ENCODE peak calls at places on chromosome 2, in six cellular contexts. One of them, this sample, is unnamed.

GRCh38 chr2:231680992-231681852 is 27.1 kb upstream of the PTMA start:
- DNase-seq in spleen: peak; percentile 85
- DNase-seq in caudate nucleus: no peak
- DNase-seq in heart right ventricle: peak; percentile 90
- DNase-seq in GM12878: no peak
- DNase-seq in endothelial cell of umbilical vein: peak; percentile 67
- DNase-seq in this sample: peak; percentile 61

GRCh38 chr2:187689372-187689771 is 135.1 kb upstream of the TFPI start:
- DNase-seq in spleen: no peak
- DNase-seq in caudate nucleus: no peak
- DNase-seq in heart right ventricle: no peak
- DNase-seq in GM12878: no peak
- DNase-seq in endothelial cell of umbilical vein: peak; percentile 71
- DNase-seq in this sample: no peak

GRCh38 chr2:85813211-85813977 is 59.6 kb downstream of the ATOH8 start:
- DNase-seq in spleen: no peak
- DNase-seq in caudate nucleus: no peak
- DNase-seq in heart right ventricle: no peak
- DNase-seq in GM12878: no peak
- DNase-seq in endothelial cell of umbilical vein: no peak
- DNase-seq in this sample: no peak

GRCh38 chr2:172431428-172431827 is 4.0 kb downstream of the ITGA6 start:
- DNase-seq in spleen: no peak
- DNase-seq in caudate nucleus: no peak
- DNase-seq in heart right ventricle: peak; percentile 60
- DNase-seq in GM12878: no peak
- DNase-seq in endothelial cell of umbilical vein: peak; percentile 77
- DNase-seq in this sample: no peak

GRCh38 chr2:103818176-103818575 is 1035.7 kb upstream of the POU3F3 start:
- DNase-seq in spleen: no peak
- DNase-seq in caudate nucleus: no peak
- DNase-seq in heart right ventricle: no peak
- DNase-seq in GM12878: no peak
- DNase-seq in endothelial cell of umbilical vein: no peak
- DNase-seq in this sample: no peak

GRCh38 chr2:12539771-12540170 is 177.0 kb upstream of the TRIB2 start:
- DNase-seq in spleen: no peak
- DNase-seq in caudate nucleus: no peak
- DNase-seq in heart right ventricle: no peak
- DNase-seq in GM12878: no peak
- DNase-seq in endothelial cell of umbilical vein: no peak
- DNase-seq in this sample: no peak

GRCh38 chr2:187422277-187422676 is 25.8 kb downstream of the CALCRL start:
- DNase-seq in spleen: no peak
- DNase-seq in caudate nucleus: no peak
- DNase-seq in heart right ventricle: no peak
- DNase-seq in GM12878: no peak
- DNase-seq in endothelial cell of umbilical vein: peak; percentile 71
- DNase-seq in this sample: no peak

GRCh38 chr2:222796413-222797103 is 64.3 kb upstream of the ACSL3 start:
- DNase-seq in spleen: no peak
- DNase-seq in caudate nucleus: no peak
- DNase-seq in heart right ventricle: no peak
- DNase-seq in GM12878: no peak
- DNase-seq in endothelial cell of umbilical vein: no peak
- DNase-seq in this sample: peak; percentile 23

GRCh38 chr2:162230761-162231160 is 12.5 kb downstream of the FAP start:
- DNase-seq in spleen: no peak
- DNase-seq in caudate nucleus: no peak
- DNase-seq in heart right ventricle: no peak
- DNase-seq in GM12878: no peak
- DNase-seq in endothelial cell of umbilical vein: no peak
- DNase-seq in this sample: no peak

GRCh38 chr2:215775106-215775505 is 238.2 kb downstream of the MREG start:
- DNase-seq in spleen: no peak
- DNase-seq in caudate nucleus: no peak
- DNase-seq in heart right ventricle: no peak
- DNase-seq in GM12878: no peak
- DNase-seq in endothelial cell of umbilical vein: no peak
- DNase-seq in this sample: no peak

GRCh38 chr2:97699765-97700444 is 13.5 kb upstream of the ZAP70 start:
- DNase-seq in spleen: no peak
- DNase-seq in caudate nucleus: no peak
- DNase-seq in heart right ventricle: peak; percentile 62
- DNase-seq in GM12878: no peak
- DNase-seq in endothelial cell of umbilical vein: peak; percentile 51
- DNase-seq in this sample: peak; percentile 10

GRCh38 chr2:127634066-127634617 is 11.8 kb upstream of the GPR17 start:
- DNase-seq in spleen: peak; percentile 83
- DNase-seq in caudate nucleus: no peak
- DNase-seq in heart right ventricle: no peak
- DNase-seq in GM12878: no peak
- DNase-seq in endothelial cell of umbilical vein: no peak
- DNase-seq in this sample: no peak

GRCh38 chr2:96091711-96092579 is 24.4 kb downstream of the ADRA2B start:
- DNase-seq in spleen: peak; percentile 51
- DNase-seq in caudate nucleus: no peak
- DNase-seq in heart right ventricle: no peak
- DNase-seq in GM12878: no peak
- DNase-seq in endothelial cell of umbilical vein: no peak
- DNase-seq in this sample: no peak

GRCh38 chr2:45649855-45650806 is 1.3 kb upstream of the PRKCE start:
- DNase-seq in spleen: peak; percentile 93
- DNase-seq in caudate nucleus: no peak
- DNase-seq in heart right ventricle: peak; percentile 87
- DNase-seq in GM12878: no peak
- DNase-seq in endothelial cell of umbilical vein: peak; percentile 68
- DNase-seq in this sample: peak; percentile 66

GRCh38 chr2:110842048-110842447 is 109.7 kb downstream of the ACOXL start:
- DNase-seq in spleen: no peak
- DNase-seq in caudate nucleus: no peak
- DNase-seq in heart right ventricle: no peak
- DNase-seq in GM12878: no peak
- DNase-seq in endothelial cell of umbilical vein: no peak
- DNase-seq in this sample: no peak

GRCh38 chr2:110840508-110840907 is 108.1 kb downstream of the ACOXL start:
- DNase-seq in spleen: no peak
- DNase-seq in caudate nucleus: no peak
- DNase-seq in heart right ventricle: no peak
- DNase-seq in GM12878: no peak
- DNase-seq in endothelial cell of umbilical vein: no peak
- DNase-seq in this sample: no peak

GRCh38 chr2:110837421-110838409 is 105.3 kb downstream of the ACOXL start:
- DNase-seq in spleen: no peak
- DNase-seq in caudate nucleus: no peak
- DNase-seq in heart right ventricle: no peak
- DNase-seq in GM12878: no peak
- DNase-seq in endothelial cell of umbilical vein: no peak
- DNase-seq in this sample: no peak

GRCh38 chr2:110834134-110834827 is 101.9 kb downstream of the ACOXL start:
- DNase-seq in spleen: no peak
- DNase-seq in caudate nucleus: no peak
- DNase-seq in heart right ventricle: no peak
- DNase-seq in GM12878: no peak
- DNase-seq in endothelial cell of umbilical vein: no peak
- DNase-seq in this sample: no peak

DNA sequence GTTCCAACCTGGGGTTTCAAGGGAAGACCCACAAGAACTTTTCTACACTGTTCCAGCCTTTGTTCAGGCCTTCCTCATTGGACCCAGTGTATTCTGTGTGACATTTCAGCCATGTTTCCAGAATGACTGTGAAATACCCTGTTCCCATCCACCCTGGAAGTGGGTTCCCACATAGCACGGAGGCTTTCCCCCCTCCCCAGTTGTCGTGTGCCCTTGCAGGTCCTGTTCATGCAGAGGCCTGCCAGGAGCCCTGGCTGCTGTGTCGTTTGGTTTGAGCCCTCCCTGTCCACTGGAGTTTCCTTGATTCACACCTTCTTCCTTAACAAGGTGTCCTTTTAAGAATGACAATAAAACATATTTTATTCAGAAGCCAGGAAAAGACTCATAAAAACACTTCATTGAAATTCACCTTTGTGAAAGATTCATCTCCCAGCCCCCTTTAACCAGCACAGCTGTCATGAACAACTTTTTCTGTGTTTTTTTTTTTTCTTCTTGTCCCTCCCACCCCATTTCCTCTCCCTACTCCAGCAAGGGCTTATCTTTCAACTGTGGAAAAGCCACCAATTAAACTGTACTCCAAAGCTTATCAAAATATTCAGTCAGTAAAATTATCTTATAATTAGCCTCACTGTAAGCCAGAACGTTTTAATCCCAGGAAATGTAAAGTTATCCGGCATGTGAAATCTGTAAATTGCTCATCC is 106.4 kb downstream of the ACOXL start:
- DNase-seq in spleen: no peak
- DNase-seq in caudate nucleus: no peak
- DNase-seq in heart right ventricle: no peak
- DNase-seq in GM12878: no peak
- DNase-seq in endothelial cell of umbilical vein: no peak
- DNase-seq in this sample: no peak
- H3K27ac ChIP-seq in spleen: no peak overlapping the region
- H3K27ac ChIP-seq in caudate nucleus: no peak overlapping the region
- H3K27ac ChIP-seq in heart right ventricle: no peak overlapping the region
- H3K27ac ChIP-seq in GM12878: no peak overlapping the region
- H3K27ac ChIP-seq in endothelial cell of umbilical vein: no peak overlapping the region
- H3K27ac ChIP-seq in this sample: no peak overlapping the region

GRCh38 chr2:217954469-217954868 is 48.3 kb downstream of the TNS1 start:
- DNase-seq in spleen: peak; percentile 57
- DNase-seq in caudate nucleus: no peak
- DNase-seq in heart right ventricle: no peak
- DNase-seq in GM12878: no peak
- DNase-seq in endothelial cell of umbilical vein: no peak
- DNase-seq in this sample: no peak
- H3K27ac ChIP-seq in spleen: peak overlapping the region; percentile 26
- H3K27ac ChIP-seq in caudate nucleus: peak overlapping the region; percentile 67
- H3K27ac ChIP-seq in heart right ventricle: peak overlapping the region; percentile 68
- H3K27ac ChIP-seq in GM12878: no peak overlapping the region
- H3K27ac ChIP-seq in endothelial cell of umbilical vein: no peak overlapping the region
- H3K27ac ChIP-seq in this sample: no peak overlapping the region

DNA sequence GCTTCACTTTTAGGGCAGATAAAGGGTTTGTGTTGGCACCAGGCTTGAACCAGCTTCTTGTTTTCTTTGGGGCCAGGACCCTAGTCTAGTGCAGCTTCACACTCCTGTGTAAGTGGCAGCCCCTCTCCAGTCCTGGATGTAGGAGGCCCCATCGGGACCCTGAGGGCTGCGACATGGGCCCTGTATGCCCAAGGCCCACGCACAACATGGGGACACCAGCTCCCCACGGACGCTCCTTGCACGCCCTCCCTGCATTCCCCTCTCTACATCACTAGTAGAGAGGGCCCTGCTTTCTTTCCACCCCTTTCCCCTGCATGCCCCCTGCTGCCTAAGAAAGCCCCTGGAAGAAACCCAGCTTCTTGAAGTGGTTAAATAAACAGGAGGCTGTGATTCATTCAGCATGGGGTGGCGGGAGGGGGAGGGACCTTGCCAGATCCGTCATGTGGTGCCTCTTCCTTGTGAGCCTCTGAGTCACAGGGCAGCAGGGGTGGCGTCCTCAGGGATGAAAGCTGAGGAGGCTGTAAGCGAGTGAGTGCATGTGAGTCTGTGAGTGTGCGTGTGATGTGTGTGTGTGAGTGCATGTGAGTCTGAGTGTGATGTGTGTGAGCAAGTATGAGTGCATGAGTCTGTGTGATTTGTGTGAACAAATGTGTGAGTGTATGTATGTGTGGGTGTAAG is 42.5 kb downstream of the COPS8 start:
- DNase-seq in spleen: no peak
- DNase-seq in caudate nucleus: no peak
- DNase-seq in heart right ventricle: peak; percentile 87
- DNase-seq in GM12878: no peak
- DNase-seq in endothelial cell of umbilical vein: peak; percentile 98
- DNase-seq in this sample: no peak
- H3K27ac ChIP-seq in spleen: no peak overlapping the region
- H3K27ac ChIP-seq in caudate nucleus: no peak overlapping the region
- H3K27ac ChIP-seq in heart right ventricle: peak overlapping the region; percentile 38
- H3K27ac ChIP-seq in GM12878: no peak overlapping the region
- H3K27ac ChIP-seq in endothelial cell of umbilical vein: peak overlapping the region; percentile 21
- H3K27ac ChIP-seq in this sample: no peak overlapping the region

DNA sequence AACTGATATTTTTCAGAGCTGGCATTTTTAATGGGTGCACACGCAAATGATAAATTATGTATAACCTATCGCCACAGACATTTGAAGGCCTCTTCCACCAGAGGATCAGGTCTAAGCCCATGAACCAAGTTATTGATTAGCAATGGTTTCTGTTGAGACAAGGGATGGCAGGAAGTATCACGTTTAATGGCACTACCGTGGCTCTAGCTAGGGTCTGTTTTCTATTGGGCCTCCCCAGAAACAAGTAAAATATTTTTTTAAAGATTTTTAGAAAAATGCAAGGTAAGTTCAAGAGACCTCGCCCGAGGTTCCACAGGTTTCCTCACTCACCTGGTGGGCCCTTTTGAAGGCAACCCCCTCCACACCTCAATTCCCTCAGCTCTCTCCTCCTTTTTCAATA is 651 bp downstream of the GFPT1 start:
- DNase-seq in spleen: no peak
- DNase-seq in caudate nucleus: no peak
- DNase-seq in heart right ventricle: no peak
- DNase-seq in GM12878: no peak
- DNase-seq in endothelial cell of umbilical vein: peak; percentile 21
- DNase-seq in this sample: no peak
- H3K27ac ChIP-seq in spleen: peak overlapping the region; percentile 88
- H3K27ac ChIP-seq in caudate nucleus: no peak overlapping the region
- H3K27ac ChIP-seq in heart right ventricle: peak overlapping the region; percentile 84
- H3K27ac ChIP-seq in GM12878: peak overlapping the region; percentile 69
- H3K27ac ChIP-seq in endothelial cell of umbilical vein: peak overlapping the region; percentile 44
- H3K27ac ChIP-seq in this sample: peak overlapping the region; percentile 73

DNA sequence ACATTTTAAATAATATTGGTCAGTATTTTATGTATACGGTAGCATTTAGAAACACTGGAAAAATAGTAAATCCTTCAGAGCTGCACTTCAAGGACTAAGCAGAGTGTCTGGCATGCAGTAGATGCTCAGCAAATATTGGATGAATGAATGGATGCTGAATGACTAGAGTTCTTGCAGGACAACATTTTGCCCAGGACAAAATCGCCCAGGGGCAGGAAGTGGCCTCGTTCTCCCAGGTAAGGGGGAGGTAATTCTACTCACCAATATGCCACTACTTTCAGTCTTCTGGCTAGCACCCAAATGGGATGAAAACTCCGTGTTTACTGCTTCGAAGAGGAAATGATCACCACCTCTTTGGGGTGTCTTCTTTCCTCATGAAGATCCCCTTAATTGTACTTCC is 4.0 kb upstream of the DGUOK start:
- DNase-seq in spleen: no peak
- DNase-seq in caudate nucleus: no peak
- DNase-seq in heart right ventricle: no peak
- DNase-seq in GM12878: no peak
- DNase-seq in endothelial cell of umbilical vein: no peak
- DNase-seq in this sample: no peak
- H3K27ac ChIP-seq in spleen: no peak overlapping the region
- H3K27ac ChIP-seq in caudate nucleus: no peak overlapping the region
- H3K27ac ChIP-seq in heart right ventricle: no peak overlapping the region
- H3K27ac ChIP-seq in GM12878: no peak overlapping the region
- H3K27ac ChIP-seq in endothelial cell of umbilical vein: no peak overlapping the region
- H3K27ac ChIP-seq in this sample: no peak overlapping the region

DNA sequence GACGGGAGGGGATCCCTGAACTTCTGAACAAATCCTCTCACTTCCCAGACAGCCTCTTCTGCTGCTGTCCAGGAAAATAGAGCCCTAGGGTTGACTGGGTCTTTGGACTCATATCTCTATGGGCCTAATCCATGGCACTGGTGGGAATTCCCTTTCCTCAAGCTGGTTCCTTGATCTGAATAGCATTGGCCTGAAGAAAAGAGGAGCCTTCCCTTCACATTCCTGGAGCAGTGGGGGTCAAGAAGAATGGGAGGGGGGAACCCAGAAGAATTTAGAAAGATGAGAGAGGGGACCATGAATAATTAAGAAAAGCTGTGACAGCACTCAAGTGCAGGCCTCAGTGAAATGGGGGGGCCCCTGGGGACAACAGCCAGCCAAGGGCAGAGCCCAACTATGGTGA is 80.2 kb downstream of the COL6A3 start:
- DNase-seq in spleen: no peak
- DNase-seq in caudate nucleus: no peak
- DNase-seq in heart right ventricle: no peak
- DNase-seq in GM12878: no peak
- DNase-seq in endothelial cell of umbilical vein: no peak
- DNase-seq in this sample: no peak
- H3K27ac ChIP-seq in spleen: no peak overlapping the region
- H3K27ac ChIP-seq in caudate nucleus: no peak overlapping the region
- H3K27ac ChIP-seq in heart right ventricle: peak overlapping the region; percentile 7
- H3K27ac ChIP-seq in GM12878: no peak overlapping the region
- H3K27ac ChIP-seq in endothelial cell of umbilical vein: no peak overlapping the region
- H3K27ac ChIP-seq in this sample: no peak overlapping the region